ENCODE peak calls at places on chromosomes 2 and 18, in four cellular contexts. G is HepG2, N is A549, Y is K562. U is an unnamed sample.
A peak's percentile ranks its signal among the peaks of the same experiment; 100 is the strongest.

GRCh38 chr2:100588071-100588786 is 25.4 kb downstream of the PDCL3 start:
- DNase-seq in Y (peak; percentile 35), G (no peak), N (no peak), U (peak; percentile 38)

GRCh38 chr18:73842795-73843394 is 304.7 kb downstream of the FBXO15 start:
- DNase-seq in N (peak; percentile 19), G (peak; percentile 4), Y (peak; percentile 58), U (peak; percentile 1)

GRCh38 chr2:74379851-74380789 is at the start of gene DCTN1:
- DNase-seq in G (peak; percentile 25), Y (peak; percentile 44), N (peak; percentile 35), U (no peak)

GRCh38 chr2:68716948-68717661 is 17.5 kb upstream of the ARHGAP25 start:
- DNase-seq in N (no peak), G (no peak), Y (no peak), U (no peak)

GRCh38 chr18:13018379-13018778 is 27.2 kb downstream of the CEP192 start:
- DNase-seq in N (no peak), G (no peak), Y (no peak), U (no peak)

GRCh38 chr2:60230037-60230436 is 323.4 kb downstream of the BCL11A start:
- DNase-seq in N (no peak), Y (no peak), G (no peak), U (no peak)

GRCh38 chr2:181892795-181893435 is 1.4 kb downstream of the ITPRID2 start:
- DNase-seq in G (peak; percentile 69), Y (no peak), N (peak; percentile 22), U (no peak)

GRCh38 chr2:191593622-191594416 is 84.1 kb upstream of the NABP1 start:
- DNase-seq in Y (no peak), G (peak; percentile 63), N (peak; percentile 22), U (no peak)

GRCh38 chr18:26549103-26549485 is 741 bp upstream of the KCTD1 start:
- DNase-seq in Y (no peak), N (no peak), G (no peak), U (no peak)

GRCh38 chr2:58073008-58073407 is 26.4 kb downstream of the VRK2 start:
- DNase-seq in G (no peak), N (no peak), Y (no peak), U (no peak)

GRCh38 chr2:172698041-172698863 is 37.4 kb upstream of the RAPGEF4 start:
- DNase-seq in G (no peak), Y (no peak), N (peak; percentile 49), U (peak; percentile 26)

GRCh38 chr2:13046557-13047165 is 329.9 kb downstream of the TRIB2 start:
- DNase-seq in Y (no peak), G (peak; percentile 4), N (no peak), U (no peak)

GRCh38 chr2:46521215-46521683 is 41.9 kb downstream of the TMEM247 start:
- DNase-seq in Y (no peak), N (no peak), G (no peak), U (no peak)

GRCh38 chr18:56235061-56235772 is 403.2 kb downstream of the TXNL1 start:
- DNase-seq in N (no peak), G (no peak), Y (no peak), U (no peak)

GRCh38 chr2:106104332-106105062 is 89.6 kb downstream of the UXS1 start:
- DNase-seq in N (peak; percentile 75), Y (peak; percentile 80), G (peak; percentile 72), U (no peak)

GRCh38 chr2:204127238-204127637 is 190.7 kb downstream of the ICOS start:
- DNase-seq in G (no peak), N (no peak), Y (no peak), U (no peak)

GRCh38 chr2:204126705-204127104 is 190.1 kb downstream of the ICOS start:
- DNase-seq in G (no peak), N (no peak), Y (no peak), U (no peak)

GRCh38 chr2:204122425-204122824 is 185.9 kb downstream of the ICOS start:
- DNase-seq in Y (no peak), N (no peak), G (no peak), U (no peak)

GRCh38 chr2:204129591-204130270 is 193.2 kb downstream of the ICOS start:
- DNase-seq in N (no peak), G (no peak), Y (no peak), U (no peak)

DNA sequence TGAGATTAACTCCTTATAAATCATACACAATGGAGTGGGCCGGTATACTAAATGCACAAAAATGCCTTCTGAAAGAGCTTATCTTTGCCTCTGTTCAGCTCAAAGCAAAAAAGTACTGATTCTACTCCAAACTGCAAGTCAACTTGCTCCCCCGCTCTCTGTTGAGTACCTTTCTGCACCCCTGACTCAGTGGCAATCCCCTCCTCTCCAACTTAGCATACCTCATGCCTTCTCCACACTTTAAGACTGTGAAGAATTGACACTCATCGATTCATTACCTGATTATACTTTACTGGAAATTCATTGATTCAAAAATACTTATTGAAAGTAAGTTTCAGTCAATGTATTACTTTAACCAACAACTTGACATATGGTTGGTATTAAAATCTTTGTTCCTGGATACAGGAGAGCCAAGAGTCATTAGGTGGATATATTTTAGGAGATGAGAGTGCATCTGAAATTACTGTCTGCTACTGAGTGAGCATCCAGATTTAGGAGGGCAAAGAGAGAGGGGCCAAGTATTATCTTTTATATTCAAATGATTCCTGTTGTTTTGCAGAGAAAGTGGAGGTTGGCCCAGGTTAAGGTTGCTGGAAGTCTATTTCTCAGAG is 187.7 kb downstream of the ICOS start:
- DNase-seq in G (no peak), N (no peak), Y (no peak), U (no peak)
- TF ChIP-seq HDAC2 in G (no peak), N (no peak), Y (no peak), U (no peak)

DNA sequence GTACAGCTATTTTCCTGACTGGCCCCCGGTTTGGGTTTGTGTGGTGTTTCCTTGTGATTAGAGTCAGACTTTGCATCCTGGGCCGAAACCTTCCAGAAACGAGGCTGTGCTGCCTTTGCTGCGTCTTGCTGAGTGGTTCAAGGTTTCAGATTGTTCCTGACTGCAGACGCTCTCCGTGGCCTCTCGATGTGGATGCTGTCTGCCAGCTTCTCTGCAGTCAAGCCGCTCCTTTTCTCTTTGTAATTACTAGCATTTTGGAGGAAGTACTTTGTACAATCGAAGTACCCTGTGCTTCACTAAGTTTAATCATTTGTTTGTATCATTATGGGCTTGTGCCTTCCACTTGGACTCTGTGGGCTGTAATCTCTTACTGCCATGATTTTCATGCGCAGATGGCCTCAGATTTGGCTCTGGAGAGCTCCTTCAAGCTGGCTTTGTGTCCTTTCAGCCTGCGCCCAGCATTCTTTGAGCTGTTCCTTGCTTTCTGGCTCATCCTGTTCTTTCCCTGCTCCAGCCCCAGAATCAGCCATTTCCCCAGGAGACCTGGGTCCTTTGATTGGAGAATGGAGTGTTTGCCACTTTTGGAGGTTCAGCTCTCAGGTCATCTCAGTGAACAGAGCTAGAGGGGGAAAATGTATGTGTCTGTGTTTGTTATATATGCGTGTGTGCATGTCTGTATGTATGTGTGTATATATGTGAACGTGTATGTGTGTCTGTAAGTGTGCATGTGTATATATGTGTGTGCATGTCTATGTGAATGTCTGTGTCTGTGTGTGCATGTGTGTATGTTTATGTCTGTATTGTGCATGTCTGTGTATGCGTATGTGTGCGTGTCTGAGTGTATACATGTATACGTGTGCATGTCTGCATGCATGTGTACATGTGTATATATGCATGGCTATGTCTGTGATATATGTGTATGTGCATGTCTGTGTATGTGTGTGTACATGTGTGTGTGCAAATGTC is 49.5 kb downstream of the TRAF3IP1 start:
- DNase-seq in N (no peak), G (peak; percentile 45), Y (no peak), U (no peak)
- TF ChIP-seq HDAC2 in N (no peak), G (no peak), Y (no peak), U (no peak)

DNA sequence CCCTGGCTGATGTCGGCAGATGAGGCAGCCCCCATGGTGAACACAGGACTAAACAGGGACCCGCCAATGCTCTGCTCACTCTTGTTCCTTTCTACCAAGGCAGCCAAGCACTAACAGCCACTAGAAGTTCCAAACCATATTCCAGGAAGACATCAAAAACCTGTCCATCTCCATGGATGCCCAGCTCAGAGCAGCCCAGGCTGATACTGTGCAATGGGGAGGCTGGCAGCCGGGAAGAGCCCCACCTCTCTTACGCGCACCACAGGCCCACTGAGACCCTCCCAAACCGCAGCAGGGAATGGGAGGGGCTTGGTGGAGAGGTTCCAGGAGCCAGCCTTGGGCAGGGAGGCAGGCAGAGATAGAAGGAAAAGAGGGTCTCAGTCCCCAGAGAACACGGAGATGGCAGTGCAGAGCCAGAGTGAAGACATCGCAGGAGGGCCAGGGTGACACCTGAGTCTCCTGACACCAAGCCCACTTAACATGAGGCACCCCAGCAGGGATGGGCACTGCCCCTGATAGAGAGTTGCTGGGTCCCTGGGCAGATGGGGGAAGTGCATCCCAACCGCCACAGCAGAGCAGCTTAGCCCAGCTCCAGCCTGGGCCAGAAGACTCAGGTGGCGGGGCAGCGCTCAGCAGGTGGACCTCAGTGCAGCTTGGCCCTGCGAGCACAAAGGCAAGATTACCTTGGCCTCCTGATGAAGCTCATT is 3.4 kb downstream of the HS6ST1 start:
- DNase-seq in Y (no peak), N (no peak), G (no peak), U (no peak)
- TF ChIP-seq HDAC2 in Y (no peak), N (no peak), G (no peak), U (no peak)

GRCh38 chr2:103119352-103119751 is 357.5 kb downstream of the TMEM182 start:
- DNase-seq in G (no peak), Y (no peak), N (no peak), U (no peak)

GRCh38 chr2:103123516-103123915 is 361.7 kb downstream of the TMEM182 start:
- DNase-seq in Y (no peak), N (no peak), G (no peak), U (no peak)

GRCh38 chr2:103121106-103121505 is 359.3 kb downstream of the TMEM182 start:
- DNase-seq in G (no peak), Y (no peak), N (no peak), U (no peak)
- TF ChIP-seq HDAC2 in G (no peak), Y (no peak), N (no peak), U (no peak)

GRCh38 chr2:62344472-62344871 is 148.6 kb downstream of the B3GNT2 start:
- DNase-seq in Y (no peak), G (no peak), N (no peak), U (peak; percentile 93)
- TF ChIP-seq HDAC2 in Y (no peak), G (no peak), N (no peak), U (no peak)

GRCh38 chr18:33755918-33756590 is 178.0 kb downstream of the ASXL3 start:
- DNase-seq in G (no peak), N (peak; percentile 3), Y (no peak), U (no peak)
- TF ChIP-seq HDAC2 in G (no peak), N (no peak), Y (no peak), U (no peak)

U was measured in GM12878.